ENCODE peak calls at places on chromosomes 13 and 19, in nine cellular contexts. K is heart right ventricle, I is fibroblast of lung, F is endodermal cell, D is right cardiac atrium, P is stomach, W is tibial nerve, O is thoracic aorta, Q is endothelial cell of umbilical vein. G is an unnamed sample. For H3K9me3 and H3K4me1, the result is how much of the 10 kb centered on the place peaks cover.

GRCh38 chr19:35986664-35987570 is 8.1 kb upstream of the SDHAF1 start:
- DNase-seq in P (no peak), D (no peak), F (peak), K (peak), O (no peak), I (no peak), W (no peak), Q (no peak), G (no peak)

GRCh38 chr13:44874886-44875630 is 114.2 kb downstream of the NUFIP1 start:
- DNase-seq in F (no peak), K (no peak), I (no peak), O (no peak), P (no peak), W (no peak), Q (no peak), D (no peak), G (no peak)

GRCh38 chr13:70297219-70297618 is 189.0 kb upstream of the KLHL1 start:
- DNase-seq in W (no peak), F (no peak), Q (no peak), O (no peak), P (no peak), K (no peak), I (no peak), D (no peak), G (no peak)

GRCh38 chr19:16066611-16067104 is 9.6 kb upstream of the TPM4 start:
- DNase-seq in F (no peak), O (no peak), K (no peak), I (peak), P (peak), D (peak), W (no peak), Q (peak), G (no peak)

GRCh38 chr19:39098365-39099269 is 14.4 kb downstream of the ACP7 start:
- DNase-seq in O (no peak), D (no peak), Q (no peak), K (no peak), W (no peak), I (no peak), P (no peak), F (peak), G (no peak)

GRCh38 chr19:32351807-32352630 is 6.6 kb downstream of the ZNF507 start:
- DNase-seq in Q (peak), W (no peak), P (no peak), I (peak), D (no peak), O (no peak), K (no peak), F (no peak), G (no peak)

GRCh38 chr13:73956795-73957408 is 177.3 kb downstream of the KLF12 start:
- DNase-seq in W (no peak), F (no peak), K (no peak), D (no peak), O (no peak), I (no peak), Q (no peak), P (no peak), G (no peak)

GRCh38 chr19:34291235-34291634 is 36.9 kb downstream of the GARRE1 start:
- DNase-seq in P (no peak), O (no peak), Q (no peak), D (no peak), F (no peak), K (no peak), I (no peak), W (no peak), G (no peak)

GRCh38 chr13:114151565-114152284 is 19.3 kb upstream of the RASA3 start:
- DNase-seq in F (peak), P (peak), K (no peak), D (no peak), W (no peak), I (peak), Q (no peak), O (no peak), G (no peak)

GRCh38 chr19:15316498-15316897 is 15.8 kb downstream of the BRD4 start:
- DNase-seq in Q (no peak), K (no peak), W (no peak), D (no peak), P (no peak), F (no peak), I (no peak), O (no peak), G (no peak)

GRCh38 chr13:101397742-101398141 is 18.6 kb downstream of the NALCN start:
- DNase-seq in F (no peak), W (no peak), O (no peak), I (peak), D (no peak), P (no peak), K (no peak), Q (peak), G (no peak)

GRCh38 chr13:30107536-30108136 is 199.7 kb downstream of the KATNAL1 start:
- DNase-seq in F (no peak), D (no peak), Q (no peak), I (peak), P (peak), W (no peak), O (no peak), K (no peak), G (no peak)

GRCh38 chr13:93900735-93901134 is 578.7 kb downstream of the DCT start:
- DNase-seq in D (no peak), F (no peak), I (peak), K (no peak), Q (no peak), P (no peak), O (no peak), W (no peak), G (no peak)

GRCh38 chr13:106865706-106866288 is 297.9 kb upstream of the ARGLU1 start:
- DNase-seq in Q (peak), F (no peak), K (no peak), I (no peak), D (no peak), W (no peak), P (no peak), O (no peak), G (no peak)

GRCh38 chr19:35088514-35088913 is 27.1 kb upstream of the FXYD3 start:
- DNase-seq in Q (no peak), K (no peak), I (peak), F (no peak), P (no peak), D (no peak), W (no peak), O (no peak), G (no peak)

GRCh38 chr19:1864480-1865171 is 1.2 kb upstream of the KLF16 start:
- DNase-seq in Q (peak), I (peak), F (peak), W (no peak), O (no peak), K (peak), D (peak), P (peak), G (no peak)

GRCh38 chr13:18993884-18994660 is 187.6 kb downstream of the TUBA3C start:
- DNase-seq in I (no peak), D (no peak), P (peak), F (no peak), Q (no peak), K (no peak), W (no peak), O (no peak), G (no peak)

GRCh38 chr19:35533201-35533821 is at the start of gene GAPDHS:
- DNase-seq in Q (no peak), D (no peak), W (no peak), I (peak), P (no peak), K (no peak), O (no peak), F (no peak), G (no peak)

GRCh38 chr19:4737955-4738580 is 14.4 kb upstream of the DPP9 start:
- DNase-seq in O (no peak), D (no peak), P (no peak), W (no peak), F (no peak), I (no peak), Q (no peak), K (no peak), G (no peak)

GRCh38 chr13:34243396-34243795 is 425.4 kb downstream of the RFC3 start:
- DNase-seq in I (no peak), W (no peak), P (no peak), O (no peak), K (peak), F (no peak), D (no peak), Q (no peak), G (no peak)

GRCh38 chr19:55370305-55370988 is at the start of gene IL11:
- DNase-seq in I (no peak), P (no peak), K (no peak), O (no peak), Q (no peak), D (no peak), F (peak), W (no peak), G (no peak)

GRCh38 chr19:18414504-18415176 is 4.6 kb upstream of the SSBP4 start:
- DNase-seq in D (peak), O (no peak), P (no peak), F (no peak), K (no peak), W (no peak), I (no peak), Q (no peak), G (no peak)

GRCh38 chr19:51407631-51408131 is 9.8 kb downstream of the SIGLEC10 start:
- DNase-seq in W (no peak), P (peak), K (no peak), D (no peak), F (peak), O (no peak), Q (peak), I (peak), G (no peak)

GRCh38 chr13:49220856-49221614 is 897 bp downstream of the MLNR start:
- DNase-seq in I (no peak), P (no peak), O (no peak), Q (no peak), W (no peak), D (no peak), K (peak), F (peak), G (peak)

GRCh38 chr13:28584873-28585317 is 74.0 kb upstream of the POMP start:
- DNase-seq in P (no peak), F (no peak), Q (no peak), D (no peak), O (no peak), K (no peak), I (peak), W (no peak), G (no peak)

GRCh38 chr13:37168922-37169321 is 63.5 kb upstream of the CSNK1A1L start:
- DNase-seq in P (no peak), I (no peak), O (no peak), Q (no peak), W (no peak), F (no peak), K (no peak), D (no peak), G (no peak)

GRCh38 chr13:108346376-108346775 is 76.9 kb downstream of the TNFSF13B start:
- DNase-seq in D (no peak), K (no peak), Q (no peak), I (no peak), P (no peak), F (peak), O (no peak), W (no peak), G (no peak)

GRCh38 chr13:69793803-69794453 is 313.7 kb upstream of the ATXN8OS start:
- DNase-seq in W (no peak), P (no peak), O (no peak), D (no peak), K (no peak), I (no peak), Q (no peak), F (no peak), G (no peak)

GRCh38 chr13:32164622-32165268 is 133.2 kb downstream of the FRY start:
- DNase-seq in D (peak), K (no peak), W (no peak), Q (peak), F (peak), O (no peak), P (no peak), I (peak), G (no peak)

GRCh38 chr19:5424192-5424973 is 30.8 kb upstream of the ZNRF4 start:
- DNase-seq in D (no peak), F (no peak), K (no peak), W (no peak), Q (no peak), P (no peak), I (no peak), O (no peak), G (no peak)

GRCh38 chr13:79226938-79227337 is 179.1 kb downstream of the RBM26 start:
- DNase-seq in K (no peak), D (no peak), Q (no peak), O (no peak), P (no peak), I (no peak), W (no peak), F (peak), G (no peak)

GRCh38 chr13:49530452-49530851 is 34.7 kb downstream of the PHF11 start:
- DNase-seq in F (no peak), Q (no peak), D (no peak), I (no peak), P (no peak), O (no peak), W (no peak), K (no peak), G (no peak)

GRCh38 chr19:48194041-48194871 is 23.8 kb downstream of the ZSWIM9 start:
- DNase-seq in Q (no peak), F (peak), W (no peak), O (no peak), K (no peak), D (no peak), P (no peak), I (no peak), G (no peak)

GRCh38 chr13:51801631-51802099 is 2.3 kb downstream of the DHRS12 start:
- DNase-seq in D (peak), P (peak), I (no peak), Q (peak), W (peak), F (no peak), K (peak), O (peak), G (peak)

GRCh38 chr13:79870766-79871165 is 389.8 kb downstream of the NDFIP2 start:
- DNase-seq in K (no peak), W (no peak), O (no peak), Q (peak), P (no peak), F (no peak), D (no peak), I (no peak), G (no peak)

GRCh38 chr13:113669871-113670341 is 2.9 kb downstream of the GRK1 start:
- DNase-seq in K (no peak), Q (no peak), O (no peak), P (peak), F (peak), D (no peak), I (no peak), W (no peak), G (no peak)

GRCh38 chr13:94328336-94329041 is 151.0 kb downstream of the DCT start:
- DNase-seq in I (no peak), Q (no peak), K (no peak), F (peak), P (no peak), D (no peak), O (no peak), W (no peak), G (no peak)

GRCh38 chr19:36051236-36051635 is 2.8 kb downstream of the THAP8 start:
- DNase-seq in Q (no peak), P (no peak), K (no peak), I (no peak), D (no peak), F (peak), O (no peak), W (no peak), G (no peak)

GRCh38 chr19:6260912-6261636 is 18.7 kb downstream of the MLLT1 start:
- DNase-seq in I (no peak), P (peak), D (no peak), Q (peak), W (no peak), O (no peak), K (no peak), F (peak), G (no peak)

GRCh38 chr19:14475251-14476073 is at the start of gene PTGER1:
- DNase-seq in F (peak), Q (no peak), W (no peak), P (no peak), I (peak), K (no peak), O (no peak), D (no peak), G (no peak)

GRCh38 chr19:56594446-56594782 is 688 bp upstream of the ZNF71 start:
- DNase-seq in K (no peak), D (no peak), I (no peak), W (no peak), O (no peak), P (no peak), F (no peak), Q (no peak), G (no peak)

GRCh38 chr19:56596676-56597075 is 1.6 kb downstream of the ZNF71 start:
- DNase-seq in Q (peak), P (no peak), W (no peak), D (no peak), K (no peak), F (no peak), O (no peak), I (no peak), G (no peak)

GRCh38 chr19:56597696-56598095 is 2.6 kb downstream of the ZNF71 start:
- DNase-seq in I (no peak), K (no peak), O (no peak), Q (no peak), F (no peak), W (no peak), D (no peak), P (no peak), G (no peak)

GRCh38 chr19:56594783-56595547 is at the start of gene ZNF71:
- DNase-seq in D (peak), O (peak), K (peak), I (peak), W (peak), Q (peak), P (peak), F (peak), G (peak)

GRCh38 chr19:56595548-56595899 is 422 bp downstream of the ZNF71 start:
- DNase-seq in I (no peak), F (no peak), K (no peak), Q (no peak), D (no peak), P (no peak), O (no peak), W (no peak), G (no peak)
- H3K9me3 ChIP-seq in I (under half), F (under half), K (under half), Q (under half), D (under half), P (under half), O (under half), W (under half), G (under half)

GRCh38 chr13:77019756-77020155 is 7.2 kb downstream of the FBXL3 start:
- DNase-seq in K (no peak), F (no peak), D (no peak), O (no peak), P (no peak), W (no peak), I (no peak), Q (no peak), G (no peak)
- H3K4me1 ChIP-seq in K (half or more), F (under half), D (under half), O (half or more), P (half or more), W (half or more), I (under half), Q (under half), G (under half)

GRCh38 chr19:558770-559439 is 13.5 kb upstream of the BSG start:
- DNase-seq in I (peak), Q (no peak), P (peak), D (no peak), W (no peak), K (peak), O (no peak), F (peak), G (no peak)

GRCh38 chr19:555474-555808 is 11.6 kb downstream of the GZMM start:
- DNase-seq in I (no peak), O (no peak), K (no peak), Q (no peak), F (no peak), P (no peak), D (no peak), W (no peak), G (no peak)

GRCh38 chr19:554817-555216 is 11.0 kb downstream of the GZMM start:
- DNase-seq in W (no peak), I (no peak), Q (no peak), O (no peak), K (no peak), F (no peak), P (no peak), D (no peak), G (no peak)

GRCh38 chr19:556611-557382 is 12.9 kb downstream of the GZMM start:
- DNase-seq in Q (no peak), O (no peak), F (peak), K (no peak), P (no peak), D (no peak), I (no peak), W (no peak), G (no peak)
- H3K4me3 ChIP-seq in Q (no peak), O (no peak), F (no peak), K (no peak), P (no peak), D (no peak), I (no peak), W (no peak), G (no peak)

GRCh38 chr19:9528757-9529336 is 9.6 kb downstream of the ZNF426 start:
- DNase-seq in K (no peak), W (no peak), O (no peak), P (no peak), I (peak), Q (peak), D (no peak), F (no peak), G (no peak)
- H3K9me3 ChIP-seq in K (half or more), W (half or more), O (half or more), P (half or more), I (under half), Q (under half), D (under half), F (half or more), G (half or more)

GRCh38 chr13:110830331-110830730 is 84.5 kb downstream of the ANKRD10 start:
- DNase-seq in F (peak), Q (no peak), K (no peak), I (no peak), P (no peak), W (no peak), D (no peak), O (no peak), G (no peak)

GRCh38 chr13:110832205-110832479 is 82.7 kb downstream of the ANKRD10 start:
- DNase-seq in Q (no peak), O (no peak), I (no peak), K (no peak), W (no peak), P (no peak), F (peak), D (no peak), G (no peak)

GRCh38 chr13:110832531-110832930 is 82.3 kb downstream of the ANKRD10 start:
- DNase-seq in K (no peak), F (no peak), Q (no peak), D (no peak), P (no peak), W (no peak), I (no peak), O (no peak), G (no peak)

GRCh38 chr13:110830800-110831371 is 84.0 kb downstream of the ANKRD10 start:
- DNase-seq in P (no peak), W (no peak), D (no peak), I (no peak), Q (no peak), F (peak), K (no peak), O (no peak), G (no peak)

GRCh38 chr13:110831437-110832204 is 83.2 kb downstream of the ANKRD10 start:
- DNase-seq in Q (no peak), D (no peak), K (no peak), F (peak), I (no peak), P (no peak), O (no peak), W (no peak), G (no peak)
- H3K4me1 ChIP-seq in Q (under half), D (under half), K (under half), F (under half), I (under half), P (under half), O (under half), W (under half), G (under half)

GRCh38 chr13:21531475-21531874 is 72.4 kb upstream of the ZDHHC20 start:
- DNase-seq in F (no peak), I (no peak), D (no peak), K (no peak), W (no peak), O (no peak), P (no peak), Q (no peak), G (no peak)
- H3K4me3 ChIP-seq in F (no peak), I (no peak), D (no peak), K (no peak), W (no peak), O (no peak), P (no peak), Q (no peak), G (no peak)

DNA sequence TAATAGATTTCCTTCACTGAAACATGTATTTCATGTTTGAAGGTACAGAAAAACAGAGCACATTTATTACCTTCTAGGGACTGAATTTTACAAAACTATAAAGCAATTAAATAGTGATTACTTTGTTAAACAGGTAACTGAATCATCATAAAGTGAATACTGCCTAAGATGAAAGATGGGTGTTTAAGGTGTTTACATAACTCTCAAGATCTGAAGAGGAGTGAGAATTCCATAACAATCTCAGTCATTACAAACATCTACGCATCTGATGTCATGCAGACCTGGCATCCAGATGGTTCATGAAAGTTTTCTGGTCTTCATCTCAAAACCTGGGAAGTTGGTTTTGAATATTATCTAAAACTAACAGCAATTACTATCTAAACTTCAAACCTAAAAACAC is 80.4 kb downstream of the MIPEP start:
- DNase-seq in Q (no peak), D (no peak), W (no peak), I (no peak), P (no peak), O (no peak), F (no peak), K (no peak), G (no peak)
- H3K9me3 ChIP-seq in Q (under half), D (under half), W (under half), I (under half), P (under half), O (under half), F (under half), K (under half), G (under half)